ENCODE peak calls at places on chromosome 12, in five cellular contexts. O is stimulated activated CD8-positive, alpha-beta memory T cell treated with anti-CD3 and anti-CD28 coated beads, Interleukin-7, amount 100 ng/mL, for 1 hour; G is AG04450; K is neuronal stem cell; B is EL. W is an unnamed sample.

GRCh38 chr12:39958377-39958776 is 147.5 kb downstream of the SLC2A13 start:
- DNase-seq in K (no peak), O (no peak), B (no peak), G (no peak), W (no peak)

GRCh38 chr12:99444859-99445316 is 202.7 kb upstream of the GARIN6 start:
- DNase-seq in O (no peak), B (peak), K (no peak), G (no peak), W (no peak)

GRCh38 chr12:52647601-52648000 is 4.4 kb downstream of the KRT2 start:
- DNase-seq in B (no peak), G (no peak), O (no peak), K (no peak), W (no peak)

GRCh38 chr12:54222609-54223008 is 33.8 kb upstream of the SMUG1 start:
- DNase-seq in K (no peak), O (no peak), B (peak), G (peak), W (peak)

GRCh38 chr12:91986084-91986483 is 159.6 kb downstream of the BTG1 start:
- DNase-seq in G (no peak), K (peak), B (peak), O (no peak), W (peak)

GRCh38 chr12:125289965-125290364 is 224.7 kb downstream of the AACS start:
- DNase-seq in G (no peak), K (no peak), O (no peak), B (no peak), W (no peak)

GRCh38 chr12:56084958-56085543 is 5.1 kb downstream of the ERBB3 start:
- DNase-seq in K (no peak), O (no peak), B (peak), G (no peak), W (no peak)

GRCh38 chr12:81963651-81964050 is 204.5 kb upstream of the PPFIA2 start:
- DNase-seq in B (no peak), O (no peak), K (no peak), G (no peak), W (no peak)